ENCODE peak calls at places on chromosome 10, in ten cellular contexts. One of them, this sample, is unnamed.

GRCh38 chr10:113430634-113431033 is 122.2 kb upstream of the HABP2 start:
- DNase-seq in SK-N-SH: no peak
- DNase-seq in Panc1: no peak
- DNase-seq in AG04449: no peak
- DNase-seq in CD8-positive, alpha-beta T cell: no peak
- DNase-seq in endodermal cell: no peak
- DNase-seq in esophagus squamous epithelium: no peak
- DNase-seq in AG04450: no peak
- DNase-seq in fibroblast of mammary gland: no peak
- DNase-seq in fibroblast of the aortic adventitia: no peak
- DNase-seq in this sample: no peak

GRCh38 chr10:14356921-14357320 is 26.2 kb upstream of the FRMD4A start:
- DNase-seq in fibroblast of the aortic adventitia: peak
- DNase-seq in esophagus squamous epithelium: no peak
- DNase-seq in fibroblast of mammary gland: peak
- DNase-seq in Panc1: no peak
- DNase-seq in CD8-positive, alpha-beta T cell: no peak
- DNase-seq in AG04450: no peak
- DNase-seq in endodermal cell: no peak
- DNase-seq in SK-N-SH: no peak
- DNase-seq in AG04449: no peak
- DNase-seq in this sample: peak

GRCh38 chr10:29689001-29689400 is 54.2 kb upstream of the SVIL start:
- DNase-seq in fibroblast of mammary gland: peak
- DNase-seq in fibroblast of the aortic adventitia: peak
- DNase-seq in endodermal cell: no peak
- DNase-seq in AG04449: no peak
- DNase-seq in CD8-positive, alpha-beta T cell: no peak
- DNase-seq in SK-N-SH: no peak
- DNase-seq in AG04450: no peak
- DNase-seq in Panc1: peak
- DNase-seq in esophagus squamous epithelium: no peak
- DNase-seq in this sample: no peak

GRCh38 chr10:46170789-46171188 is 116.0 kb upstream of the ANTXRL start:
- DNase-seq in AG04449: no peak
- DNase-seq in CD8-positive, alpha-beta T cell: no peak
- DNase-seq in fibroblast of mammary gland: no peak
- DNase-seq in SK-N-SH: no peak
- DNase-seq in AG04450: no peak
- DNase-seq in endodermal cell: no peak
- DNase-seq in Panc1: no peak
- DNase-seq in esophagus squamous epithelium: no peak
- DNase-seq in fibroblast of the aortic adventitia: no peak
- DNase-seq in this sample: no peak

GRCh38 chr10:57657164-57657765 is 610.4 kb downstream of the IPMK start:
- DNase-seq in fibroblast of the aortic adventitia: peak
- DNase-seq in AG04450: no peak
- DNase-seq in CD8-positive, alpha-beta T cell: no peak
- DNase-seq in endodermal cell: peak
- DNase-seq in SK-N-SH: peak
- DNase-seq in fibroblast of mammary gland: peak
- DNase-seq in esophagus squamous epithelium: no peak
- DNase-seq in AG04449: no peak
- DNase-seq in Panc1: peak
- DNase-seq in this sample: no peak

GRCh38 chr10:88149906-88150305 is 286.5 kb downstream of the PTEN start:
- DNase-seq in AG04449: no peak
- DNase-seq in SK-N-SH: no peak
- DNase-seq in endodermal cell: no peak
- DNase-seq in CD8-positive, alpha-beta T cell: no peak
- DNase-seq in esophagus squamous epithelium: no peak
- DNase-seq in fibroblast of the aortic adventitia: peak
- DNase-seq in fibroblast of mammary gland: peak
- DNase-seq in AG04450: no peak
- DNase-seq in Panc1: no peak
- DNase-seq in this sample: no peak

GRCh38 chr10:32412499-32412853 is 33.5 kb upstream of the CCDC7 start:
- DNase-seq in AG04449: no peak
- DNase-seq in CD8-positive, alpha-beta T cell: no peak
- DNase-seq in esophagus squamous epithelium: no peak
- DNase-seq in Panc1: no peak
- DNase-seq in AG04450: no peak
- DNase-seq in SK-N-SH: no peak
- DNase-seq in endodermal cell: no peak
- DNase-seq in fibroblast of mammary gland: peak
- DNase-seq in fibroblast of the aortic adventitia: peak
- DNase-seq in this sample: no peak

GRCh38 chr10:49119746-49120145 is 4.4 kb upstream of the VSTM4 start:
- DNase-seq in esophagus squamous epithelium: no peak
- DNase-seq in AG04449: no peak
- DNase-seq in SK-N-SH: no peak
- DNase-seq in endodermal cell: peak
- DNase-seq in CD8-positive, alpha-beta T cell: no peak
- DNase-seq in fibroblast of the aortic adventitia: no peak
- DNase-seq in Panc1: no peak
- DNase-seq in AG04450: no peak
- DNase-seq in fibroblast of mammary gland: no peak
- DNase-seq in this sample: no peak

GRCh38 chr10:21402606-21403083 is 122.8 kb downstream of the SKIDA1 start:
- DNase-seq in CD8-positive, alpha-beta T cell: no peak
- DNase-seq in fibroblast of mammary gland: peak
- DNase-seq in Panc1: no peak
- DNase-seq in endodermal cell: no peak
- DNase-seq in SK-N-SH: no peak
- DNase-seq in esophagus squamous epithelium: no peak
- DNase-seq in AG04449: no peak
- DNase-seq in fibroblast of the aortic adventitia: peak
- DNase-seq in AG04450: no peak
- DNase-seq in this sample: peak

GRCh38 chr10:124221356-124222297 is 128.2 kb upstream of the CHST15 start:
- DNase-seq in AG04450: no peak
- DNase-seq in fibroblast of the aortic adventitia: peak
- DNase-seq in Panc1: no peak
- DNase-seq in SK-N-SH: peak
- DNase-seq in AG04449: no peak
- DNase-seq in fibroblast of mammary gland: peak
- DNase-seq in endodermal cell: peak
- DNase-seq in CD8-positive, alpha-beta T cell: no peak
- DNase-seq in esophagus squamous epithelium: no peak
- DNase-seq in this sample: no peak
- H3K4me3 ChIP-seq in AG04450: no peak
- H3K4me3 ChIP-seq in fibroblast of the aortic adventitia: no peak
- H3K4me3 ChIP-seq in Panc1: no peak
- H3K4me3 ChIP-seq in SK-N-SH: no peak
- H3K4me3 ChIP-seq in AG04449: no peak
- H3K4me3 ChIP-seq in fibroblast of mammary gland: no peak
- H3K4me3 ChIP-seq in endodermal cell: no peak
- H3K4me3 ChIP-seq in CD8-positive, alpha-beta T cell: no peak
- H3K4me3 ChIP-seq in esophagus squamous epithelium: no peak
- H3K4me3 ChIP-seq in this sample: no peak

GRCh38 chr10:110867807-110868465 is 3.8 kb upstream of the PDCD4 start:
- DNase-seq in AG04450: no peak
- DNase-seq in CD8-positive, alpha-beta T cell: no peak
- DNase-seq in AG04449: no peak
- DNase-seq in esophagus squamous epithelium: no peak
- DNase-seq in fibroblast of the aortic adventitia: no peak
- DNase-seq in endodermal cell: no peak
- DNase-seq in fibroblast of mammary gland: no peak
- DNase-seq in Panc1: no peak
- DNase-seq in SK-N-SH: no peak
- DNase-seq in this sample: no peak
- H3K4me3 ChIP-seq in AG04450: no peak
- H3K4me3 ChIP-seq in CD8-positive, alpha-beta T cell: no peak
- H3K4me3 ChIP-seq in AG04449: no peak
- H3K4me3 ChIP-seq in esophagus squamous epithelium: no peak
- H3K4me3 ChIP-seq in fibroblast of the aortic adventitia: no peak
- H3K4me3 ChIP-seq in endodermal cell: no peak
- H3K4me3 ChIP-seq in fibroblast of mammary gland: no peak
- H3K4me3 ChIP-seq in Panc1: no peak
- H3K4me3 ChIP-seq in SK-N-SH: no peak
- H3K4me3 ChIP-seq in this sample: no peak

GRCh38 chr10:133465191-133465949 is 11.6 kb downstream of the SCART1 start:
- DNase-seq in fibroblast of mammary gland: no peak
- DNase-seq in AG04449: no peak
- DNase-seq in Panc1: no peak
- DNase-seq in CD8-positive, alpha-beta T cell: no peak
- DNase-seq in endodermal cell: no peak
- DNase-seq in SK-N-SH: no peak
- DNase-seq in fibroblast of the aortic adventitia: no peak
- DNase-seq in AG04450: no peak
- DNase-seq in esophagus squamous epithelium: no peak
- DNase-seq in this sample: no peak
- H3K4me3 ChIP-seq in fibroblast of mammary gland: no peak
- H3K4me3 ChIP-seq in AG04449: no peak
- H3K4me3 ChIP-seq in Panc1: no peak
- H3K4me3 ChIP-seq in CD8-positive, alpha-beta T cell: no peak
- H3K4me3 ChIP-seq in endodermal cell: no peak
- H3K4me3 ChIP-seq in SK-N-SH: no peak
- H3K4me3 ChIP-seq in fibroblast of the aortic adventitia: no peak
- H3K4me3 ChIP-seq in AG04450: no peak
- H3K4me3 ChIP-seq in esophagus squamous epithelium: no peak
- H3K4me3 ChIP-seq in this sample: no peak

GRCh38 chr10:7829289-7829834 is 11.1 kb downstream of the TAF3 start:
- DNase-seq in fibroblast of the aortic adventitia: no peak
- DNase-seq in AG04450: no peak
- DNase-seq in esophagus squamous epithelium: no peak
- DNase-seq in fibroblast of mammary gland: no peak
- DNase-seq in Panc1: no peak
- DNase-seq in AG04449: no peak
- DNase-seq in SK-N-SH: no peak
- DNase-seq in endodermal cell: no peak
- DNase-seq in CD8-positive, alpha-beta T cell: no peak
- DNase-seq in this sample: no peak

GRCh38 chr10:7832060-7832459 is 13.8 kb downstream of the TAF3 start:
- DNase-seq in endodermal cell: no peak
- DNase-seq in fibroblast of mammary gland: no peak
- DNase-seq in AG04450: no peak
- DNase-seq in esophagus squamous epithelium: no peak
- DNase-seq in SK-N-SH: no peak
- DNase-seq in AG04449: no peak
- DNase-seq in CD8-positive, alpha-beta T cell: no peak
- DNase-seq in fibroblast of the aortic adventitia: no peak
- DNase-seq in Panc1: no peak
- DNase-seq in this sample: no peak

GRCh38 chr10:7836571-7836970 is 18.3 kb downstream of the TAF3 start:
- DNase-seq in Panc1: no peak
- DNase-seq in AG04449: no peak
- DNase-seq in CD8-positive, alpha-beta T cell: no peak
- DNase-seq in fibroblast of mammary gland: no peak
- DNase-seq in AG04450: no peak
- DNase-seq in fibroblast of the aortic adventitia: no peak
- DNase-seq in SK-N-SH: no peak
- DNase-seq in esophagus squamous epithelium: no peak
- DNase-seq in endodermal cell: no peak
- DNase-seq in this sample: no peak

GRCh38 chr10:7833210-7833609 is 14.9 kb downstream of the TAF3 start:
- DNase-seq in Panc1: no peak
- DNase-seq in CD8-positive, alpha-beta T cell: no peak
- DNase-seq in esophagus squamous epithelium: no peak
- DNase-seq in fibroblast of the aortic adventitia: no peak
- DNase-seq in fibroblast of mammary gland: no peak
- DNase-seq in SK-N-SH: no peak
- DNase-seq in AG04450: no peak
- DNase-seq in endodermal cell: no peak
- DNase-seq in AG04449: no peak
- DNase-seq in this sample: no peak
- H3K4me3 ChIP-seq in Panc1: no peak
- H3K4me3 ChIP-seq in CD8-positive, alpha-beta T cell: no peak
- H3K4me3 ChIP-seq in esophagus squamous epithelium: no peak
- H3K4me3 ChIP-seq in fibroblast of the aortic adventitia: no peak
- H3K4me3 ChIP-seq in fibroblast of mammary gland: no peak
- H3K4me3 ChIP-seq in SK-N-SH: no peak
- H3K4me3 ChIP-seq in AG04450: no peak
- H3K4me3 ChIP-seq in endodermal cell: no peak
- H3K4me3 ChIP-seq in AG04449: no peak
- H3K4me3 ChIP-seq in this sample: no peak

DNA sequence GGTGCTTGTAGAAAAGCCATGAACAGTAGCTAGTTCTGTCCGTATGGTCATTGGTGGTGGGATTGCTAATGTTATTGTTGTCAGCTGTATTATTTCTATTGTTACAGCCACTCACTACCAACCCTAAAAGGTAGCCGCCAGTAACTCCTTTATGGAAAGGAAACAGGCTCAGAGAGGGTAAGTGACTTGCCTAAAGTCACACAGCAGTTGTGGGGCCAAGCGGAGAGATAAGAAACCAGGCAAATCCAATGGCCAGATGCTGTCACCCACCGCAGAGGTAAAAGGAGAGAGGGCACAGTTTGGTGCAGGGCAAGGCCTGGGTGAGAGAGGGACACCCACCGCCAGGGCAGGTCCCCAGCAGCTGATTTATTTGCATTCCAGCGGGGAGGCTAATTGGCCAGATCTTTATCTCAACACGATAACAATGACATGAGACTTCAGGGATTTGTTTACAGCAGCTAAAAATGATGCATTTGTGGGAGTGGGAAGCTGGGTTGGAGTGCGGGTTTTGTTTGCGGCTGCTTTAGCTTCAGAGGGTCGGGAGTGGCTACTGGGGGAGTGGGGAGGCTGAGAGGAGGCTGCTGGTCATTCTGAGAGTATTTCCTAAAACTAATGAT is 8.6 kb upstream of the NKX2-3 start:
- DNase-seq in Panc1: no peak
- DNase-seq in fibroblast of the aortic adventitia: no peak
- DNase-seq in endodermal cell: peak
- DNase-seq in esophagus squamous epithelium: no peak
- DNase-seq in fibroblast of mammary gland: no peak
- DNase-seq in CD8-positive, alpha-beta T cell: no peak
- DNase-seq in AG04450: no peak
- DNase-seq in SK-N-SH: no peak
- DNase-seq in AG04449: no peak
- DNase-seq in this sample: no peak
- H3K4me3 ChIP-seq in Panc1: no peak
- H3K4me3 ChIP-seq in fibroblast of the aortic adventitia: no peak
- H3K4me3 ChIP-seq in endodermal cell: peak
- H3K4me3 ChIP-seq in esophagus squamous epithelium: no peak
- H3K4me3 ChIP-seq in fibroblast of mammary gland: no peak
- H3K4me3 ChIP-seq in CD8-positive, alpha-beta T cell: no peak
- H3K4me3 ChIP-seq in AG04450: no peak
- H3K4me3 ChIP-seq in SK-N-SH: no peak
- H3K4me3 ChIP-seq in AG04449: no peak
- H3K4me3 ChIP-seq in this sample: no peak

DNA sequence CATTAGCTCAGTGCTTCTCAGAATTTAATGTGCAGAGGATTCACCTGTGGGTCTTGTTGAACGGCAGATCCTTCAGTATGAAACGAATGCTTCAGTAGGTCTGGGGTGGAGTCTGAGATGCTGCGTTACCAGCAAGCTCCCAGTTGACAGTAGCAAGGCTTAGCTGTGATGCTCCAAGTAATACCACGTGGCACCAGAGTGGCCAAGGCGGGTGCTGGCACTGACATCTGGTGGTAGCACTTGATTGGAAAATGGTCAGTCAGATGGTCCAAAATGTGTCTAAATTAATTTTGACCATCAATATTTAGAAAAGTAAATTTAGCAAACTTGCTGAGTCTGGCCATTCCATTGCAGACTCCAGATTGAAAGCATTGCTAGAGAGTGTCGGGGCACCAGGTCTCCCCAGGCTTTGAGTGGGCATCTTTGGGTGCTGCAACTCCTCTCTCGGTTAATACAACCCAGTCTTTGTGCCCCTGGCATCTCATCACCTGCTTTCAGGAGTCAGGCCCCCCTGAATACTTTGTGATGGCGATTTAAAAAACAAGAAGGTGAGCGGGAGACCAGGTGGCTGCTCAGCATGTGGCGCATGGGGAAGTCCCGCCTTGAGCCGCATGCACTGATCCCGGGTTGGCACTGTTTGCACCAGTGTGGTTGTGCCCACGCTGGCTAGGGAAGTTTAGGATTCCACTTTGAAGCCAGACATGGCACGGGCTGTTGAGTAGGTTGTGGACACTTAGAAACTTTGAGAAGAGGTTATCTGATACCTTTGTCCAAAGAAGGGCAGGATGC is 130.0 kb downstream of the NT5C2 start:
- DNase-seq in AG04450: no peak
- DNase-seq in AG04449: no peak
- DNase-seq in endodermal cell: peak
- DNase-seq in fibroblast of mammary gland: no peak
- DNase-seq in esophagus squamous epithelium: no peak
- DNase-seq in fibroblast of the aortic adventitia: no peak
- DNase-seq in Panc1: no peak
- DNase-seq in SK-N-SH: no peak
- DNase-seq in CD8-positive, alpha-beta T cell: no peak
- DNase-seq in this sample: no peak
- H3K4me3 ChIP-seq in AG04450: no peak
- H3K4me3 ChIP-seq in AG04449: no peak
- H3K4me3 ChIP-seq in endodermal cell: no peak
- H3K4me3 ChIP-seq in fibroblast of mammary gland: no peak
- H3K4me3 ChIP-seq in esophagus squamous epithelium: no peak
- H3K4me3 ChIP-seq in fibroblast of the aortic adventitia: no peak
- H3K4me3 ChIP-seq in Panc1: no peak
- H3K4me3 ChIP-seq in SK-N-SH: no peak
- H3K4me3 ChIP-seq in CD8-positive, alpha-beta T cell: no peak
- H3K4me3 ChIP-seq in this sample: no peak

This sample was measured in BJ.